ENCODE peak calls at places on chromosomes 4 and X, in six cellular contexts. T is A549, W is K562, S is IMR-90, H is H1, D is SK-N-SH. G is an unnamed sample.

GRCh38 chr4:169115897-169116254 is 105.8 kb upstream of the CBR4 start:
- DNase-seq in T (no peak), W (no peak), S (peak; percentile 99), H (no peak), D (no peak), G (peak; percentile 89)

GRCh38 chr4:52883707-52884669 is 21.9 kb downstream of the RASL11B start:
- DNase-seq in T (no peak), W (no peak), S (no peak), H (no peak), D (no peak), G (no peak)

GRCh38 chr4:95360911-95361695 is 187.7 kb downstream of the UNC5C start:
- DNase-seq in T (no peak), W (no peak), S (no peak), H (no peak), D (no peak), G (no peak)

GRCh38 chrX:25968920-25969319 is 169.2 kb upstream of the MAGEB18 start:
- DNase-seq in T (no peak), W (peak; percentile 4), S (no peak), H (peak; percentile 21), D (peak; percentile 35), G (no peak)

GRCh38 chr4:118086334-118086733 is 52.0 kb downstream of the NDST3 start:
- DNase-seq in T (no peak), W (no peak), S (peak; percentile 31), H (no peak), D (no peak), G (peak; percentile 62)

GRCh38 chrX:108734426-108734825 is 1.9 kb downstream of the IRS4 start:
- DNase-seq in T (no peak), W (no peak), S (no peak), H (no peak), D (peak; percentile 10), G (no peak)

GRCh38 chr4:156983366-156983765 is 11.8 kb upstream of the PDGFC start:
- DNase-seq in T (peak; percentile 19), W (no peak), S (peak; percentile 56), H (no peak), D (no peak), G (no peak)

GRCh38 chr4:151356510-151356909 is 31.1 kb upstream of the SH3D19 start:
- DNase-seq in T (no peak), W (no peak), S (peak; percentile 18), H (no peak), D (no peak), G (peak; percentile 23)

GRCh38 chr4:100981447-100982204 is 365.7 kb downstream of the PPP3CA start:
- DNase-seq in T (no peak), W (no peak), S (peak; percentile 20), H (no peak), D (no peak), G (no peak)

GRCh38 chr4:145840162-145840768 is 98.4 kb downstream of the ZNF827 start:
- DNase-seq in T (peak; percentile 18), W (peak; percentile 15), S (peak; percentile 38), H (no peak), D (peak; percentile 62), G (peak; percentile 35)

GRCh38 chr4:87058272-87059073 is 123.7 kb downstream of the AFF1 start:
- DNase-seq in T (no peak), W (peak; percentile 67), S (no peak), H (no peak), D (no peak), G (peak; percentile 29)

GRCh38 chr4:55524844-55525571 is 21.7 kb downstream of the CLOCK start:
- DNase-seq in T (no peak), W (no peak), S (peak; percentile 18), H (no peak), D (no peak), G (no peak)

GRCh38 chrX:109873983-109874382 is 128.9 kb upstream of the TMEM164 start:
- DNase-seq in T (no peak), W (no peak), S (no peak), H (no peak), D (no peak), G (no peak)

GRCh38 chr4:11615601-11616000 is 186.9 kb upstream of the HS3ST1 start:
- DNase-seq in T (no peak), W (no peak), S (no peak), H (no peak), D (no peak), G (no peak)

GRCh38 chr4:130127297-130127696 is 1031.3 kb downstream of the C4orf33 start:
- DNase-seq in T (no peak), W (no peak), S (no peak), H (no peak), D (no peak), G (no peak)

GRCh38 chr4:7646384-7647061 is 211.8 kb upstream of the PSAPL1 start:
- DNase-seq in T (no peak), W (no peak), S (peak; percentile 14), H (no peak), D (no peak), G (no peak)

GRCh38 chr4:89254847-89255246 is 52.8 kb downstream of the GPRIN3 start:
- DNase-seq in T (peak; percentile 10), W (peak; percentile 68), S (peak; percentile 7), H (no peak), D (peak; percentile 36), G (peak; percentile 37)

GRCh38 chr4:162838671-162839070 is 328.0 kb downstream of the NAF1 start:
- DNase-seq in T (no peak), W (no peak), S (no peak), H (no peak), D (no peak), G (no peak)

GRCh38 chrX:117743469-117744251 is 372.9 kb downstream of the KLHL13 start:
- DNase-seq in T (no peak), W (no peak), S (peak; percentile 1), H (no peak), D (peak; percentile 22), G (no peak)

GRCh38 chr4:138242830-138243149 is 641 bp upstream of the SLC7A11 start:
- DNase-seq in T (no peak), W (no peak), S (no peak), H (no peak), D (no peak), G (no peak)

GRCh38 chr4:145083891-145084640 is 13.9 kb downstream of the ANAPC10 start:
- DNase-seq in T (no peak), W (no peak), S (peak; percentile 47), H (no peak), D (no peak), G (peak; percentile 45)

GRCh38 chr4:83405844-83406816 is 49.5 kb downstream of the HELQ start:
- DNase-seq in T (no peak), W (no peak), S (no peak), H (no peak), D (no peak), G (no peak)

GRCh38 chr4:153222790-153223417 is 18.7 kb downstream of the TRIM2 start:
- DNase-seq in T (no peak), W (no peak), S (peak; percentile 41), H (no peak), D (peak; percentile 84), G (no peak)

GRCh38 chrX:139559383-139560042 is 29.0 kb downstream of the F9 start:
- DNase-seq in T (peak; percentile 2), W (peak; percentile 29), S (peak; percentile 43), H (no peak), D (peak; percentile 20), G (peak; percentile 24)

GRCh38 chr4:118282692-118283091 is 70.1 kb downstream of the PRSS12 start:
- DNase-seq in T (no peak), W (no peak), S (peak; percentile 79), H (no peak), D (no peak), G (no peak)

GRCh38 chrX:84205276-84205675 is 17.3 kb upstream of the RPS6KA6 start:
- DNase-seq in T (no peak), W (no peak), S (no peak), H (no peak), D (no peak), G (no peak)

GRCh38 chrX:97009391-97009790 is 125.7 kb downstream of the RPA4 start:
- DNase-seq in T (no peak), W (no peak), S (no peak), H (no peak), D (no peak), G (no peak)

GRCh38 chrX:45063319-45064095 is 137.2 kb downstream of the DIPK2B start:
- DNase-seq in T (no peak), W (no peak), S (peak; percentile 7), H (no peak), D (no peak), G (no peak)

GRCh38 chrX:141897690-141898089 is 6.0 kb upstream of the MAGEC1 start:
- DNase-seq in T (no peak), W (no peak), S (no peak), H (no peak), D (no peak), G (no peak)

GRCh38 chr4:9962611-9963314 is 58.5 kb downstream of the SLC2A9 start:
- DNase-seq in T (no peak), W (no peak), S (no peak), H (no peak), D (no peak), G (no peak)

GRCh38 chrX:19824603-19825002 is 62.8 kb downstream of the SH3KBP1 start:
- DNase-seq in T (no peak), W (no peak), S (peak; percentile 45), H (no peak), D (no peak), G (no peak)
- TF ChIP-seq RAD21 in T (no peak), W (no peak), S (no peak), H (no peak), D (no peak), G (no peak)

GRCh38 chr4:2843909-2844584 is 403 bp downstream of the ADD1 start:
- DNase-seq in T (no peak), W (peak; percentile 39), S (peak; percentile 24), H (no peak), D (peak; percentile 79), G (no peak)
- TF ChIP-seq RAD21 in T (no peak), W (no peak), S (no peak), H (no peak), D (peak; percentile 19), G (no peak)

DNA sequence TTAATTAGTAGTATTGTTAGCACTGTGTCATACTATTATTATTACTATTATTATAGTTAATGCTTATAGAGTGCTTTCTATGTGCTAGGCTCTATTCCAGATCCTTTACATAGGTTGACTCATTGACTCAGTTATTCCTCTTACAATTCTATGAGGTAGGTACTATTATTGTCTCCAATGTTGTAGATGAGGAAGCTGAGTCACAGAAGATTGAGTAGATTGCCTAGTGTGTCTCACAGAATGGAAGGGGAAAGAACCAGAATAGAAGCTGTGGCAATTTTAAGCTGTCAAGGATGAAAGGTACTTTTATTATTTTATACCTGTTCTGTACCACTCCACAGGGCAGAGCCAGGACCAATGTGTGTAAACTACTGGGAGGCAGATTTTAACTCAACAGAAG is 1.9 kb upstream of the TCEAL1 start:
- DNase-seq in T (no peak), W (no peak), S (peak; percentile 55), H (no peak), D (no peak), G (no peak)
- TF ChIP-seq RAD21 in T (no peak), W (no peak), S (no peak), H (no peak), D (no peak), G (no peak)

DNA sequence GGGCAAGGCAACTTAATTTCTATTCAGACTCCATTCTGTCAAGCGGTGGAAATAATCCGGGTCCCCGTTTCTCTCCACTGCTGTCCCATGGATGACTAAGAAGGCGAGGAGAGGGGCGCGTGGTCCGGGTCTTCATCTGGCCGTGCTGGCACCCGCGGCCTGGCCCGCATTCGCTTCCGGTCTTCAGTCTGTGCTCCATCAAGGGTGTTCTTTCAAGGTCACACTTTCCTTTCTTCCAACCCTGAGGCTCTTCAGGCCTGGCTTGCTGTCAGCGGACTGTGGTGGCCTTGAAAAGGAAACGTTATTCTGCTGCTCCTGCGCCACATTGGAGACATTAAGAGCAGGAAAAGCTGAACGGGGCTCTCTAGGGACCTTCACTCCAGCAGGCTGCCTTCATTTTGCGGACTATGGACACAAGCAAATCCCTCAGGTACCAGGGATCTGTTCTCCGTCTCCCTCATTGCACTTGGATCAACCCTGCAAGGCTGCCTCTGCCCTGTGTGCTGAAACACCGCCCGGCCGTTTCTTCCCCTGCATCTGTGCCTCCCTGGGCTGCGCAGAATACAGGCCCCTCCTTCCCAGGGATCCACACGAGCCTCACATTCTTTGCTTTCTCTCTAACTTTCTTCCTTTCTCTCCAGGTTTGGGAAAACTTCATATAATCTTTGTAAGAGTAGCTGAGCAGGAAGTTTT is 5.7 kb upstream of the SLC25A4 start:
- DNase-seq in T (no peak), W (no peak), S (no peak), H (no peak), D (no peak), G (no peak)
- TF ChIP-seq RAD21 in T (no peak), W (no peak), S (no peak), H (no peak), D (no peak), G (no peak)